ENCODE peak calls at places on chromosomes 11 and 22, in nine cellular contexts. One of them, this sample, is unnamed.

GRCh38 chr11:46907606-46908005 is 10.7 kb downstream of the LRP4 start:
- DNase-seq in endothelial cell of umbilical vein: no peak
- DNase-seq in uterus: no peak
- DNase-seq in GM12865: no peak
- DNase-seq in HFF-Myc: no peak
- DNase-seq in HCT116: no peak
- DNase-seq in esophagus muscularis mucosa: no peak
- DNase-seq in mucosa of descending colon: no peak
- DNase-seq in cardiac fibroblast: no peak
- DNase-seq in this sample: no peak

GRCh38 chr22:21907638-21908522 is 40.4 kb upstream of the MAPK1 start:
- DNase-seq in endothelial cell of umbilical vein: no peak
- DNase-seq in esophagus muscularis mucosa: no peak
- DNase-seq in mucosa of descending colon: no peak
- DNase-seq in GM12865: no peak
- DNase-seq in HFF-Myc: no peak
- DNase-seq in cardiac fibroblast: no peak
- DNase-seq in HCT116: no peak
- DNase-seq in uterus: no peak
- DNase-seq in this sample: no peak

GRCh38 chr11:63505857-63506528 is at the start of gene LGALS12:
- DNase-seq in esophagus muscularis mucosa: no peak
- DNase-seq in HCT116: no peak
- DNase-seq in endothelial cell of umbilical vein: no peak
- DNase-seq in mucosa of descending colon: no peak
- DNase-seq in GM12865: no peak
- DNase-seq in cardiac fibroblast: peak
- DNase-seq in HFF-Myc: no peak
- DNase-seq in uterus: no peak
- DNase-seq in this sample: no peak

GRCh38 chr11:132024587-132025295 is 654.3 kb downstream of the NTM start:
- DNase-seq in endothelial cell of umbilical vein: peak
- DNase-seq in HFF-Myc: no peak
- DNase-seq in HCT116: no peak
- DNase-seq in cardiac fibroblast: peak
- DNase-seq in esophagus muscularis mucosa: peak
- DNase-seq in GM12865: peak
- DNase-seq in mucosa of descending colon: no peak
- DNase-seq in uterus: no peak
- DNase-seq in this sample: no peak

GRCh38 chr11:68978931-68979591 is 1.7 kb downstream of the MRGPRD start:
- DNase-seq in uterus: no peak
- DNase-seq in cardiac fibroblast: no peak
- DNase-seq in esophagus muscularis mucosa: no peak
- DNase-seq in HFF-Myc: no peak
- DNase-seq in endothelial cell of umbilical vein: no peak
- DNase-seq in HCT116: no peak
- DNase-seq in mucosa of descending colon: no peak
- DNase-seq in GM12865: no peak
- DNase-seq in this sample: no peak

GRCh38 chr11:32893091-32893946 is 708 bp downstream of the QSER1 start:
- DNase-seq in GM12865: peak
- DNase-seq in uterus: peak
- DNase-seq in mucosa of descending colon: peak
- DNase-seq in endothelial cell of umbilical vein: peak
- DNase-seq in HFF-Myc: no peak
- DNase-seq in cardiac fibroblast: peak
- DNase-seq in esophagus muscularis mucosa: no peak
- DNase-seq in HCT116: no peak
- DNase-seq in this sample: peak

GRCh38 chr11:122751298-122752070 is 86.8 kb upstream of the CRTAM start:
- DNase-seq in esophagus muscularis mucosa: no peak
- DNase-seq in mucosa of descending colon: no peak
- DNase-seq in cardiac fibroblast: no peak
- DNase-seq in HFF-Myc: no peak
- DNase-seq in endothelial cell of umbilical vein: no peak
- DNase-seq in uterus: no peak
- DNase-seq in HCT116: no peak
- DNase-seq in GM12865: no peak
- DNase-seq in this sample: no peak

GRCh38 chr11:9838229-9838628 is 174.4 kb downstream of the SWAP70 start:
- DNase-seq in GM12865: no peak
- DNase-seq in cardiac fibroblast: peak
- DNase-seq in mucosa of descending colon: no peak
- DNase-seq in HFF-Myc: no peak
- DNase-seq in uterus: no peak
- DNase-seq in endothelial cell of umbilical vein: no peak
- DNase-seq in HCT116: no peak
- DNase-seq in esophagus muscularis mucosa: no peak
- DNase-seq in this sample: no peak

GRCh38 chr11:37710031-37710430 is 1112.0 kb upstream of the RAG2 start:
- DNase-seq in HCT116: no peak
- DNase-seq in GM12865: no peak
- DNase-seq in endothelial cell of umbilical vein: no peak
- DNase-seq in mucosa of descending colon: no peak
- DNase-seq in HFF-Myc: no peak
- DNase-seq in uterus: no peak
- DNase-seq in cardiac fibroblast: peak
- DNase-seq in esophagus muscularis mucosa: no peak
- DNase-seq in this sample: no peak

GRCh38 chr11:33634291-33634834 is 66.3 kb downstream of the C11orf91 start:
- DNase-seq in HFF-Myc: no peak
- DNase-seq in uterus: no peak
- DNase-seq in cardiac fibroblast: no peak
- DNase-seq in HCT116: peak
- DNase-seq in endothelial cell of umbilical vein: no peak
- DNase-seq in GM12865: peak
- DNase-seq in esophagus muscularis mucosa: no peak
- DNase-seq in mucosa of descending colon: no peak
- DNase-seq in this sample: no peak

GRCh38 chr11:117071344-117071787 is 26.9 kb downstream of the SIK3 start:
- DNase-seq in GM12865: no peak
- DNase-seq in endothelial cell of umbilical vein: peak
- DNase-seq in HCT116: no peak
- DNase-seq in cardiac fibroblast: peak
- DNase-seq in esophagus muscularis mucosa: no peak
- DNase-seq in HFF-Myc: no peak
- DNase-seq in mucosa of descending colon: no peak
- DNase-seq in uterus: peak
- DNase-seq in this sample: no peak

DNA sequence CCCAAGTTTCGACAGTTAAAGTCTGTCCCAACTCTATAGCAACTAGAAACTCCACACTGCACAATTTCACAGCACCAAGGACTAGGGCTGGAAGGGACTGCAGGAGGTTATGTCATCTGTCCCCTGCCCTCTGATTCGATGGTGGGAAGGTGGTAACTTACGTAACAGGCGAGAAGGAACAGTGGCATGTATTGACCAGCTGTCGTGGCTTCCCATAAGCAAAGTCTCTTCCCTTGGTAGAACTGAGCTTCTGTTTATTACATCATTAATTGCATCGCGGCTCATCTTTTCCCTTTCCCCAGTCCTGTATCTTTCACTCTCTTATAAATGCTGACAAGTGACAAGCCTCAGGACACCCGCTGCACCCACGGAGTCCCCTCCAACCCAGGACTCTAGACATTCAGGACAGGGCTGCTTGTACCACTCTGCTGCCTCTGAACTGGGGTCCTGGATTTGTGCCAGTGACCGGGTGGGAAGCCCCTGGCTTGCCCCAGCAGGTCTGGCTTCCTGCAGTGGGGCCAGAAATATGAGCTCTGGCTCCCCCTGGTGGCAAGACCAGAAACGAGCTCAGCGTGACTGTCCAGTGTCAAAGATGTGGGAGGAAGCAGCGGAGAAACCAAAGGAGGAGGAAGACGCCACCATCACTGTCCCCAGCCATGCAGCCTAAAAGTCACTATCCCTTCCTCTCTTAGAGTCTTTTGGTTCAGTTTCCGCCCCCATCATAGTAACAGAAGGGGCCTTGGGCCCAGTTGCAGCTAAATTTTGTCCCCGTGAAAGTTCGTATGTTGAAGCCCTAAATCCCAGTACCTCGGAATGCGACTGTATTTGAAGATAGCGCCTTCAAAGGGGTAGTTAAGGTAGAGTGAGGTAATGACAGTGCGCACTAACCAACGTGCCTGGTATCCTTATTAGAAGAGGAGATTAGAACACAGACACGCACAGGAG is 84.5 kb downstream of the ISX start:
- DNase-seq in cardiac fibroblast: peak
- DNase-seq in GM12865: peak
- DNase-seq in esophagus muscularis mucosa: no peak
- DNase-seq in HFF-Myc: peak
- DNase-seq in mucosa of descending colon: peak
- DNase-seq in HCT116: peak
- DNase-seq in uterus: peak
- DNase-seq in endothelial cell of umbilical vein: peak
- DNase-seq in this sample: peak
- TF ChIP-seq CTCF in cardiac fibroblast: peak
- TF ChIP-seq CTCF in GM12865: peak
- TF ChIP-seq CTCF in esophagus muscularis mucosa: peak
- TF ChIP-seq CTCF in HFF-Myc: peak
- TF ChIP-seq CTCF in mucosa of descending colon: peak
- TF ChIP-seq CTCF in HCT116: peak
- TF ChIP-seq CTCF in uterus: peak
- TF ChIP-seq CTCF in endothelial cell of umbilical vein: peak
- TF ChIP-seq CTCF in this sample: peak

DNA sequence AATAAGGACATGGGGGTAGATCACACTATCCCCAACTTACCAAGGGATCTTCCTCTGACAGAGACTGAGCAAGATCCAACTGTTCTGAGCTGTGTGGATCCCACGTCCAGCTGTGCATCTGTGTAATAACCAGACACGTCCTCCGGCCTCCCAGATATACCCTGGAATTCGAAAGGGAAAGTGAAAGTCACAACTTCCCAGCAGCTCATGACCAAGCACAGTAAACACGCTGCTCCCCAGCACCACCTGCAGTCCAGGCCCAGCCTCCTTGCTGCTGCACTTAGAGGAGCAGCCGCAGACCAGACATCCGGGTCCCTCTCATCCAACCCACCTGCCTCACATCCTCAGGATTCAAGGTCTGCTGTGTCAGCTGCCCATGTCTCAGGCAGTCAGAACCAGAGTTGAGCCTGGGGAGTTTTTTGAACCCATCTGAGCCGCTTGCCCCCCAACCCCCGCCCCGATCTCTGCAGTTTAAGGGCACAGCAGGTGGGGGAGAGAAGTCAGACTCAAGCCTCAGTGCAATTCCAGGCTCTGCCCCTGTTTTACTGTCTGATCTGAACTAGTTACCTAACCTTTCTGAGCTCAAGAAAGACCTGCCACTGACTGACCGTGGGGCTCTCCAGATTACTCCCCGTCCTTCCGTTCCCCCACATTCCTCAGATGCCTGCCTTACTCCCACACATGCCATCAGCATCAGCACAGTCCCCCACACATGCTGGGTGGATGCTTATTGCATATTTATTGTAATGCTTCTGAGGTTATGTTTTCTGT is at the start of gene APOL2:
- DNase-seq in uterus: peak
- DNase-seq in mucosa of descending colon: peak
- DNase-seq in endothelial cell of umbilical vein: peak
- DNase-seq in cardiac fibroblast: peak
- DNase-seq in esophagus muscularis mucosa: peak
- DNase-seq in HFF-Myc: peak
- DNase-seq in HCT116: peak
- DNase-seq in GM12865: peak
- DNase-seq in this sample: peak
- TF ChIP-seq CTCF in uterus: peak
- TF ChIP-seq CTCF in mucosa of descending colon: peak
- TF ChIP-seq CTCF in endothelial cell of umbilical vein: peak
- TF ChIP-seq CTCF in cardiac fibroblast: peak
- TF ChIP-seq CTCF in esophagus muscularis mucosa: peak
- TF ChIP-seq CTCF in HFF-Myc: peak
- TF ChIP-seq CTCF in HCT116: no peak
- TF ChIP-seq CTCF in GM12865: peak
- TF ChIP-seq CTCF in this sample: peak

GRCh38 chr11:59201376-59201775 is 11.4 kb downstream of the MPEG1 start:
- DNase-seq in uterus: no peak
- DNase-seq in mucosa of descending colon: no peak
- DNase-seq in esophagus muscularis mucosa: no peak
- DNase-seq in HCT116: no peak
- DNase-seq in HFF-Myc: no peak
- DNase-seq in GM12865: peak
- DNase-seq in endothelial cell of umbilical vein: no peak
- DNase-seq in cardiac fibroblast: no peak
- DNase-seq in this sample: no peak
- TF ChIP-seq CTCF in uterus: no peak
- TF ChIP-seq CTCF in mucosa of descending colon: no peak
- TF ChIP-seq CTCF in esophagus muscularis mucosa: no peak
- TF ChIP-seq CTCF in HCT116: peak
- TF ChIP-seq CTCF in HFF-Myc: no peak
- TF ChIP-seq CTCF in GM12865: peak
- TF ChIP-seq CTCF in endothelial cell of umbilical vein: no peak
- TF ChIP-seq CTCF in cardiac fibroblast: peak
- TF ChIP-seq CTCF in this sample: peak

GRCh38 chr11:27596388-27596787 is 89.8 kb upstream of the LIN7C start:
- DNase-seq in HFF-Myc: no peak
- DNase-seq in uterus: no peak
- DNase-seq in esophagus muscularis mucosa: no peak
- DNase-seq in endothelial cell of umbilical vein: no peak
- DNase-seq in HCT116: no peak
- DNase-seq in GM12865: no peak
- DNase-seq in cardiac fibroblast: no peak
- DNase-seq in mucosa of descending colon: no peak
- DNase-seq in this sample: no peak
- TF ChIP-seq CTCF in HFF-Myc: no peak
- TF ChIP-seq CTCF in uterus: no peak
- TF ChIP-seq CTCF in esophagus muscularis mucosa: no peak
- TF ChIP-seq CTCF in endothelial cell of umbilical vein: no peak
- TF ChIP-seq CTCF in HCT116: no peak
- TF ChIP-seq CTCF in GM12865: no peak
- TF ChIP-seq CTCF in cardiac fibroblast: no peak
- TF ChIP-seq CTCF in mucosa of descending colon: no peak
- TF ChIP-seq CTCF in this sample: no peak

GRCh38 chr11:6900327-6900999 is 8.2 kb upstream of the OR2D2 start:
- DNase-seq in esophagus muscularis mucosa: no peak
- DNase-seq in uterus: no peak
- DNase-seq in HFF-Myc: no peak
- DNase-seq in cardiac fibroblast: no peak
- DNase-seq in mucosa of descending colon: no peak
- DNase-seq in endothelial cell of umbilical vein: no peak
- DNase-seq in HCT116: no peak
- DNase-seq in GM12865: no peak
- DNase-seq in this sample: no peak
- TF ChIP-seq CTCF in esophagus muscularis mucosa: no peak
- TF ChIP-seq CTCF in uterus: no peak
- TF ChIP-seq CTCF in HFF-Myc: no peak
- TF ChIP-seq CTCF in cardiac fibroblast: no peak
- TF ChIP-seq CTCF in mucosa of descending colon: no peak
- TF ChIP-seq CTCF in endothelial cell of umbilical vein: no peak
- TF ChIP-seq CTCF in HCT116: peak
- TF ChIP-seq CTCF in GM12865: no peak
- TF ChIP-seq CTCF in this sample: peak

GRCh38 chr22:42277988-42278776 is 7.7 kb upstream of the TCF20 start:
- DNase-seq in endothelial cell of umbilical vein: peak
- DNase-seq in uterus: no peak
- DNase-seq in HFF-Myc: no peak
- DNase-seq in mucosa of descending colon: no peak
- DNase-seq in HCT116: no peak
- DNase-seq in esophagus muscularis mucosa: no peak
- DNase-seq in GM12865: peak
- DNase-seq in cardiac fibroblast: peak
- DNase-seq in this sample: peak
- TF ChIP-seq CTCF in endothelial cell of umbilical vein: peak
- TF ChIP-seq CTCF in uterus: no peak
- TF ChIP-seq CTCF in HFF-Myc: peak
- TF ChIP-seq CTCF in mucosa of descending colon: no peak
- TF ChIP-seq CTCF in HCT116: no peak
- TF ChIP-seq CTCF in esophagus muscularis mucosa: no peak
- TF ChIP-seq CTCF in GM12865: peak
- TF ChIP-seq CTCF in cardiac fibroblast: peak
- TF ChIP-seq CTCF in this sample: peak

This sample was measured in GM13977.